ENCODE peak calls at places on chromosomes 11 and 22, in six cellular contexts. M is GM20000; B is fibroblast of mammary gland; L is psoas muscle; N is activated CD8-positive, alpha-beta T cell treated with anti-CD3 and anti-CD28 coated beads for 36 hours; Y is cardiac muscle cell. X is an unnamed sample.

GRCh38 chr11:130576146-130576545 is 127.7 kb downstream of the ADAMTS15 start:
- DNase-seq in M (no peak), B (no peak), L (no peak), N (no peak), Y (no peak), X (no peak)

GRCh38 chr11:66008468-66009101 is 3.2 kb upstream of the CST6 start:
- DNase-seq in M (peak; percentile 16), B (no peak), L (no peak), N (no peak), Y (no peak), X (no peak)

GRCh38 chr11:60872952-60873524 is 5.7 kb downstream of the ZP1 start:
- DNase-seq in M (no peak), B (peak; percentile 95), L (peak; percentile 49), N (no peak), Y (no peak), X (no peak)

GRCh38 chr11:122317337-122317736 is 201.3 kb upstream of the BLID start:
- DNase-seq in M (no peak), B (no peak), L (no peak), N (no peak), Y (no peak), X (no peak)

GRCh38 chr11:9529333-9529648 is 44.2 kb upstream of the WEE1 start:
- DNase-seq in M (no peak), B (peak; percentile 11), L (peak; percentile 28), N (no peak), Y (peak; percentile 44), X (no peak)

GRCh38 chr11:103395612-103396011 is 286.4 kb downstream of the DYNC2H1 start:
- DNase-seq in M (no peak), B (peak; percentile 23), L (no peak), N (no peak), Y (no peak), X (no peak)

GRCh38 chr11:96447208-96447607 is 57.4 kb downstream of the JRKL start:
- DNase-seq in M (no peak), B (no peak), L (no peak), N (no peak), Y (no peak), X (no peak)

GRCh38 chr22:21937041-21937820 is 15.4 kb downstream of the PPM1F start:
- DNase-seq in M (no peak), B (peak; percentile 31), L (peak; percentile 53), N (no peak), Y (no peak), X (no peak)

GRCh38 chr11:100759856-100760255 is 72.8 kb downstream of the ARHGAP42 start:
- DNase-seq in M (no peak), B (no peak), L (no peak), N (no peak), Y (peak; percentile 38), X (no peak)

GRCh38 chr11:64161037-64161436 is 4.9 kb downstream of the MACROD1 start:
- DNase-seq in M (no peak), B (no peak), L (no peak), N (no peak), Y (no peak), X (no peak)

GRCh38 chr11:64163951-64164350 is 2.0 kb downstream of the MACROD1 start:
- DNase-seq in M (no peak), B (no peak), L (no peak), N (no peak), Y (no peak), X (no peak)

GRCh38 chr11:64165842-64166635 is at the start of gene MACROD1:
- DNase-seq in M (peak; percentile 93), B (peak; percentile 74), L (peak; percentile 93), N (peak; percentile 92), Y (peak; percentile 87), X (peak; percentile 91)

GRCh38 chr11:64164392-64165312 is 1.3 kb downstream of the MACROD1 start:
- DNase-seq in M (no peak), B (no peak), L (peak; percentile 69), N (no peak), Y (peak; percentile 32), X (no peak)

GRCh38 chr11:64165482-64165841 is 451 bp downstream of the MACROD1 start:
- DNase-seq in M (no peak), B (no peak), L (no peak), N (peak; percentile 48), Y (peak; percentile 22), X (no peak)
- TF ChIP-seq CTCF in M (no peak), B (no peak), L (no peak), N (no peak), Y (no peak), X (peak; percentile 31)

GRCh38 chr11:73296501-73297230 is 11.4 kb upstream of the ARHGEF17 start:
- DNase-seq in M (no peak), B (no peak), L (no peak), N (no peak), Y (no peak), X (no peak)

GRCh38 chr11:73297231-73297590 is 10.9 kb upstream of the ARHGEF17 start:
- DNase-seq in M (no peak), B (no peak), L (no peak), N (no peak), Y (no peak), X (no peak)

GRCh38 chr11:73294604-73295003 is 13.5 kb upstream of the ARHGEF17 start:
- DNase-seq in M (no peak), B (no peak), L (no peak), N (no peak), Y (no peak), X (no peak)

GRCh38 chr11:73295996-73296318 is 12.1 kb upstream of the ARHGEF17 start:
- DNase-seq in M (no peak), B (no peak), L (no peak), N (no peak), Y (no peak), X (no peak)

DNA sequence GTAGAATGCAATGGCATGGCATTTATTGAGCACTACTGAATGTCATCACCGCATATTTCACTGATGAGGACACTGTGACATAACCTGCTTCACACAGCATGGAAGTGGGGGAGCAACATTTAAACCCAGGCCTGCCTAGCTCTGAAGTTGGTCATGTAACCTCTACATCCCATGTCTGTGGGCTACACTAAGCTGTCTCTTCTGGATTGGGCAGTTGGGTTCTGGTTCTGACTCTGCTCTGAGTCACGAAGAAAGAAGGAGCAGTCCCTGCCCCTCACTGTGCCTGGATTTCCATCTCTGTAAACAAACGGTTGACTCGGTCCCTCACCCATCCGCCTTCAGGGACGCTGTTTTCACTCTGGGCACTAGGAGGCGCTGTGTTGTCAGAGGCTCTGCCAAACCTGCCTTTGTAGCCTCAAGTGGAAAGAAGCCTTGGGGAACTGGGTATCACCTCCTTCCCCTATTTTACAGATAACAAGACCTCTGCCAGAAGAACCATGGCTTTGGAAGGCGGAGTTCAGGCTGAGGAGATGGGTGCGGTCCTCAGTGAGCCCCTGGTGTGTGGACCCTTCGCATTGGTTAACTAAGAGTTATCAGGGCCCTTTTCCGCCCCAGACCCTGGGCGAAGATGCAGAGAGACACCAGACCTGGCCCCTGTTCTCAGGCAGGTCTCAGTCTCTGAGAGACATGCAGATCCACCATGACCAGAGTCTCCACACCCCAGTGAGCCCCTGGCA is 12.6 kb upstream of the ARHGEF17 start:
- DNase-seq in M (peak; percentile 84), B (peak; percentile 89), L (peak; percentile 61), N (peak; percentile 88), Y (peak; percentile 83), X (peak; percentile 82)
- TF ChIP-seq CTCF in M (peak; percentile 97), B (peak; percentile 97), L (peak; percentile 71), N (peak; percentile 86), Y (peak; percentile 99), X (peak; percentile 98)

GRCh38 chr11:75031224-75031753 is 42.6 kb downstream of the NEU3 start:
- DNase-seq in M (no peak), B (peak; percentile 96), L (no peak), N (no peak), Y (no peak), X (no peak)

GRCh38 chr11:75029836-75030631 is 41.3 kb downstream of the NEU3 start:
- DNase-seq in M (no peak), B (peak; percentile 55), L (no peak), N (no peak), Y (no peak), X (no peak)

GRCh38 chr11:75032550-75032935 is 43.8 kb downstream of the NEU3 start:
- DNase-seq in M (no peak), B (no peak), L (no peak), N (no peak), Y (no peak), X (no peak)

GRCh38 chr11:75033916-75034315 is 45.2 kb downstream of the NEU3 start:
- DNase-seq in M (no peak), B (no peak), L (no peak), N (no peak), Y (no peak), X (no peak)

DNA sequence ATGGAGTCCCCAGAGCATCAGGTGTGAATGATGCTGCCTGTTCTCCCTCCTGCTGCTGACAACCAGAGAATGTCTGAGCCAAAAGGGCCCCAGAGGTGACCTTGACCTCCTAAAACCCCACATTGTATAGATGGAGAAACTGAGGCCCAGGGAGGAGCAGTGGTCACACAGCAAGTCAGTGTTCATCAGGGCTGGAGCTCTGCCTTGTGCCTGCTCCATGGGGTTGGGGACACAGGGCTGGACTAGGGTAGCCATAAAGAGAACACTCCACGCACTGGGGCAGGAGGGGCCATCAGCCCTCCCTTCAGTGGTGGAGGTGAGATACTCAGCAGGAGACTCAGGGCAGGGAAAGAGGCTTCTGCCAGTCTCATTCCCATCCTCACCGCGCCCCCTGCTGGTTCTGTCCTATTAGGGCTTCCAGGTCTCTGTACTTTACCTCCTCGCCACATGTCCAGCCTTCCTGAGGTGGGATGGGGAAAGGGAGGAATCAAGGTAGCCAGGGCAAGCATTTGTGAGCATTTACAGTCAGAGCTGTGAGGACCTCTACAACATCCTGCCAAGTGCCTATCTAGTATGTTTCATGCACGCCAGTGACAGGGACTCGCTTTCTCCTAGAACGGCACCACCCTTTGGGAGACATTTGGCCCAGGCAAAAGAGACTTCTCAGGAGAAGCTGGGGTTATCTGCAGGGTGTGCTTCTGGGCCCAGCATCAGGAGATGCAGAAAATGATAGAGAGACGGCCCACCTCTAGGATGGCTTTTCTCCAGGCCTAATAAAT is 43.2 kb downstream of the NEU3 start:
- DNase-seq in M (peak; percentile 71), B (peak; percentile 81), L (peak; percentile 76), N (peak; percentile 78), Y (peak; percentile 86), X (peak; percentile 57)
- TF ChIP-seq CTCF in M (peak; percentile 67), B (peak; percentile 87), L (peak; percentile 73), N (peak; percentile 78), Y (peak; percentile 84), X (peak; percentile 81)

DNA sequence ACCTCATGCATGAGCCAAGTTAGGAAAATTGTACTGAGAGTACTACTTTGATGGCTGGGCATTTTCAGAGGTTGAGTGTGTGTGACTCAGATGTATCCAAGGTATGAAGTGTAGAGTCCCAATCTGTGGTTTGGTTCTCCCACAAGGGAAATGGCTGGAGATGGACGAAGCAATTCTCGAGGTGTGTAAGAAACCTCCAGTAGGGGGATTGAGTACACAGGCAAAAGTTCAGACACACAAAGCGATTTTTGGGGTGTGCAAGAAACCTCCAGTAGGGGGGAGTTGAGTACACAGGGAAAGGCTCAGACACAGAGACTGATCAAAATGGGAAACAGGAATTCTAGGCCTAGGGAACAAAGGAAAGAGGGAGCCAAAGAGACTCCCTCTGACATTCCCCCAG is 1536.3 kb downstream of the FAM181B start:
- DNase-seq in M (no peak), B (no peak), L (no peak), N (no peak), Y (no peak), X (no peak)
- TF ChIP-seq CTCF in M (no peak), B (no peak), L (no peak), N (no peak), Y (no peak), X (no peak)

DNA sequence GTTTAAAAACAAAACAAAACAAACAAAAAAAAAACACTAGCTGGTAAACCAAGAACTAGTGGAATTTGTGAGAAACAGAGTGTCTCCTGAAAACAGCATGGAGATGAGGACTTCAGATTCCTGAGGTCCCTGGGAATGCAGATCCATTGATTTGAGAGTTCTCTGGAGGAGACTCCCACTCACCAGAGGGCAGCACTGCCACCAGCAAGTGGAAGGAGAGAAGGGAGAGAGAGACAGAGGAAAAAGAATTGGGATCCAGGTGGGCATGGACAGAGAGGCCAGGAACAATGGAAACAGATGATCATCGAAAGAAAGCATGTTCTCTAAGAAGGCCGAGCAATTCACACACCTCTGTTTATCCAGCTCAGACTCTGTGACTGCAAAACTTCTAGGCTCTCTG is 31.8 kb downstream of the ETS1 start:
- DNase-seq in M (no peak), B (peak; percentile 32), L (no peak), N (no peak), Y (peak; percentile 21), X (no peak)
- TF ChIP-seq CTCF in M (no peak), B (peak; percentile 43), L (peak; percentile 28), N (no peak), Y (peak; percentile 51), X (no peak)